ENCODE peak calls at places on chromosomes 16 and 17, in four cellular contexts. B is transverse colon, O is H1, V is suprapubic skin. Y is an unnamed sample.

GRCh38 chr16:70682239-70683145 is 3.4 kb downstream of the MTSS2 start:
- DNase-seq in V (no peak), O (no peak), B (no peak), Y (no peak)

GRCh38 chr17:75231071-75231470 is 25.6 kb downstream of the NUP85 start:
- DNase-seq in V (no peak), O (no peak), B (no peak), Y (no peak)

GRCh38 chr17:6793748-6794493 is 17.9 kb downstream of the FBXO39 start:
- DNase-seq in O (no peak), B (no peak), V (no peak), Y (no peak)

GRCh38 chr16:61654962-61655361 is 381.3 kb downstream of the CDH8 start:
- DNase-seq in V (no peak), B (no peak), O (no peak), Y (no peak)

GRCh38 chr16:76650579-76650978 is 373.4 kb downstream of the CNTNAP4 start:
- DNase-seq in V (no peak), O (no peak), B (no peak), Y (no peak)

GRCh38 chr17:56440391-56440790 is 153.1 kb upstream of the NOG start:
- DNase-seq in V (no peak), B (no peak), O (no peak), Y (no peak)

GRCh38 chr16:74862743-74863244 is 88.2 kb upstream of the FA2H start:
- DNase-seq in O (no peak), B (no peak), V (no peak), Y (no peak)

GRCh38 chr16:12193688-12194087 is 217.2 kb downstream of the SNX29 start:
- DNase-seq in B (no peak), O (no peak), V (no peak), Y (no peak)

GRCh38 chr16:67114793-67115192 is 5.1 kb downstream of the PHAF1 start:
- DNase-seq in V (no peak), O (no peak), B (no peak), Y (no peak)

GRCh38 chr17:37830151-37830993 is 85.5 kb upstream of the HNF1B start:
- DNase-seq in O (no peak), V (no peak), B (no peak), Y (no peak)

GRCh38 chr16:84321932-84322331 is 27.3 kb downstream of the WFDC1 start:
- DNase-seq in O (no peak), B (no peak), V (no peak), Y (no peak)

GRCh38 chr17:4945176-4945943 is 3.0 kb downstream of the PFN1 start:
- DNase-seq in O (no peak), B (peak), V (peak), Y (peak)

GRCh38 chr17:31158741-31159377 is 64.1 kb downstream of the NF1 start:
- DNase-seq in B (no peak), O (no peak), V (no peak), Y (no peak)

GRCh38 chr16:12819126-12820117 is 15.7 kb upstream of the CPPED1 start:
- DNase-seq in B (peak), V (no peak), O (no peak), Y (peak)

GRCh38 chr17:47844230-47844629 is 3.2 kb upstream of the SCRN2 start:
- DNase-seq in B (no peak), V (no peak), O (no peak), Y (no peak)

GRCh38 chr17:51298508-51299371 is 38.4 kb downstream of the UTP18 start:
- DNase-seq in B (no peak), O (no peak), V (no peak), Y (no peak)

GRCh38 chr16:56480776-56481467 is 29.6 kb downstream of the OGFOD1 start:
- DNase-seq in V (no peak), B (no peak), O (no peak), Y (no peak)

GRCh38 chr16:1981972-1982574 is 804 bp upstream of the NOXO1 start:
- DNase-seq in V (no peak), B (peak), O (no peak), Y (no peak)

GRCh38 chr16:2514333-2515179 is 804 bp downstream of the ATP6V0C start:
- DNase-seq in O (no peak), B (no peak), V (peak), Y (no peak)

GRCh38 chr17:27038676-27039075 is 255.2 kb upstream of the WSB1 start:
- DNase-seq in B (no peak), V (no peak), O (no peak), Y (no peak)

GRCh38 chr16:31357324-31358156 is 2.6 kb downstream of the ITGAX start:
- DNase-seq in B (no peak), V (peak), O (no peak), Y (no peak)

GRCh38 chr16:19860146-19861030 is 24.3 kb downstream of the GPRC5B start:
- DNase-seq in B (no peak), O (peak), V (no peak), Y (no peak)

GRCh38 chr16:84775262-84775810 is 44.4 kb upstream of the CRISPLD2 start:
- DNase-seq in O (no peak), B (no peak), V (no peak), Y (no peak)

GRCh38 chr17:38702900-38703741 is 2.0 kb upstream of the MLLT6 start:
- DNase-seq in O (no peak), V (no peak), B (peak), Y (no peak)

GRCh38 chr16:46949216-46949892 is 24.1 kb downstream of the DNAJA2 start:
- DNase-seq in B (no peak), O (no peak), V (no peak), Y (no peak)

GRCh38 chr17:5837055-5837491 is 233.1 kb upstream of the WSCD1 start:
- DNase-seq in O (no peak), B (no peak), V (no peak), Y (no peak)

GRCh38 chr16:85395913-85396878 is 216.9 kb upstream of the GSE1 start:
- DNase-seq in B (no peak), O (no peak), V (no peak), Y (peak)

GRCh38 chr16:50821586-50821985 is 79.7 kb downstream of the CYLD start:
- DNase-seq in V (no peak), O (no peak), B (no peak), Y (no peak)

GRCh38 chr17:74872313-74873035 is at the start of gene FDXR:
- DNase-seq in V (no peak), O (no peak), B (no peak), Y (peak)

GRCh38 chr17:76199466-76199865 is 40.8 kb downstream of the RNF157 start:
- DNase-seq in O (no peak), B (no peak), V (no peak), Y (no peak)

GRCh38 chr16:49634235-49635008 is 221.5 kb downstream of the ZNF423 start:
- DNase-seq in B (no peak), V (no peak), O (no peak), Y (no peak)

GRCh38 chr17:35080536-35080935 is 17.0 kb upstream of the RFFL start:
- DNase-seq in V (no peak), O (no peak), B (no peak), Y (no peak)

GRCh38 chr17:48825446-48826381 is 5.1 kb upstream of the CALCOCO2 start:
- DNase-seq in V (no peak), O (no peak), B (no peak), Y (no peak)

GRCh38 chr17:4542003-4542725 is 13.0 kb downstream of the MYBBP1A start:
- DNase-seq in V (no peak), B (no peak), O (no peak), Y (no peak)

GRCh38 chr16:89123001-89123830 is 29.6 kb downstream of the ACSF3 start:
- DNase-seq in O (no peak), V (no peak), B (no peak), Y (peak)

GRCh38 chr16:17130733-17131132 is 340.0 kb downstream of the XYLT1 start:
- DNase-seq in B (no peak), O (no peak), V (no peak), Y (no peak)

GRCh38 chr17:35447494-35447893 is 1.1 kb downstream of the SLFN13 start:
- DNase-seq in B (no peak), O (no peak), V (no peak), Y (no peak)

GRCh38 chr16:58418601-58419000 is 26.3 kb downstream of the GINS3 start:
- DNase-seq in V (no peak), B (no peak), O (no peak), Y (no peak)

GRCh38 chr16:8623634-8624033 is 2.1 kb downstream of the METTL22 start:
- DNase-seq in B (no peak), V (no peak), O (no peak), Y (no peak)

DNA sequence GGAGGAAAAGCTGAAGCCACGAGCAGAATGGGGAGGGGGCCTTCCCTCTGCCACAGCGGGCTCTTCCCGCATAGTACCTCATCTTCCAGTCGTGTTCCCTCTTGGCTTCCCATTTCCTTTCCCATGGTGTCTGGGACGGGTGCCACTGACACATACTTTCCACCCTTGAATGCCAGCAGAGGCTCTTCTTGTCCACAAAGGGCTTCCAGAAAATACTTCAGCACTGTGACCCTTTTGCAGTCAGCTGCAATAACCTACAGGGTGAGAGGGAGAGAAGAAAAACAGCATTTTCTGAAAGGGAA is 30.7 kb downstream of the HIC1 start:
- DNase-seq in B (no peak), O (no peak), V (no peak), Y (peak)
- H3K27ac ChIP-seq in B (peak), O (no peak), V (peak), Y (peak)

GRCh38 chr16:52439171-52439701 is 107.7 kb downstream of the TOX3 start:
- DNase-seq in O (no peak), B (no peak), V (no peak), Y (no peak)

GRCh38 chr16:52434224-52434623 is 112.7 kb downstream of the TOX3 start:
- DNase-seq in B (no peak), O (no peak), V (no peak), Y (no peak)

GRCh38 chr16:52435573-52435972 is 111.4 kb downstream of the TOX3 start:
- DNase-seq in B (no peak), V (no peak), O (no peak), Y (peak)

GRCh38 chr16:52439750-52440149 is 107.2 kb downstream of the TOX3 start:
- DNase-seq in V (no peak), O (no peak), B (no peak), Y (no peak)

GRCh38 chr16:52436646-52437645 is 110.0 kb downstream of the TOX3 start:
- DNase-seq in B (no peak), O (no peak), V (no peak), Y (no peak)
- TF ChIP-seq EP300 in B (no peak), O (no peak), V (no peak), Y (no peak)

GRCh38 chr17:43104665-43105064 is 20.5 kb downstream of the BRCA1 start:
- DNase-seq in B (no peak), V (no peak), O (no peak), Y (no peak)
- TF ChIP-seq POLR2A in B (no peak), V (no peak), O (no peak), Y (no peak)

DNA sequence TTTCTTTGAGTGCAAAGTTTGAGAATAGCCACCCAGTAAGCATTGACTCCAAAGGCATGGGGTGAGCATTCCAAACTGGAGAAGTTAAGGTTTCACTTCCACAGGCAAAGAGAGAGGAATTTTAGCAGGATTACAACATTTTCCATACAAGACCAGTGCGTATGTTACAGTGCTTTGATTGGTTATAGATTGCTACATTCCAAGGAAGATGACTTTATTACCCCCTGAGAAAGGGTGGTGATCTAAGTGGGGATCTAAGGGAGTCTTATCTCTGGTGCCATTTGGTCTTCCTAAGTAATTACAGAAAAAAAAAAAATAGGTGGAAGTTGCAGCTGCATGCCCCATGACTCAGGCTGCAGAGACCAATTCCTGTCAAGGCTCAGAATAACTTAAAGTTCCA is 11.3 kb downstream of the SLC46A1 start:
- DNase-seq in V (no peak), B (no peak), O (no peak), Y (no peak)
- H3K27ac ChIP-seq in V (no peak), B (no peak), O (no peak), Y (no peak)

GRCh38 chr16:87067890-87068289 is 249.3 kb downstream of the C16orf95 start:
- DNase-seq in V (no peak), O (no peak), B (no peak), Y (no peak)

GRCh38 chr16:87068316-87068715 is 248.9 kb downstream of the C16orf95 start:
- DNase-seq in O (no peak), B (no peak), V (no peak), Y (no peak)

GRCh38 chr16:87068751-87069150 is 248.4 kb downstream of the C16orf95 start:
- DNase-seq in O (no peak), V (no peak), B (no peak), Y (no peak)

GRCh38 chr16:87065781-87066694 is 251.2 kb downstream of the C16orf95 start:
- DNase-seq in B (no peak), V (no peak), O (no peak), Y (no peak)

GRCh38 chr16:87066695-87067556 is 250.3 kb downstream of the C16orf95 start:
- DNase-seq in O (no peak), V (no peak), B (no peak), Y (no peak)
- TF ChIP-seq EP300 in O (no peak), V (no peak), B (no peak), Y (no peak)

GRCh38 chr17:81398855-81399451 is 3.7 kb downstream of the BAHCC1 start:
- DNase-seq in V (no peak), O (no peak), B (no peak), Y (no peak)
- TF ChIP-seq POLR2A in V (no peak), O (no peak), B (no peak), Y (no peak)

GRCh38 chr17:80742581-80743180 is 198.0 kb downstream of the RPTOR start:
- DNase-seq in O (no peak), V (no peak), B (no peak), Y (no peak)
- H3K27ac ChIP-seq in O (no peak), V (no peak), B (no peak), Y (no peak)